ENCODE peak calls at places on chromosomes 6 and 20, in ten cellular contexts. One of them, this sample, is unnamed.

GRCh38 chr6:56091159-56091869 is 156.1 kb downstream of the COL21A1 start:
- DNase-seq in heart left ventricle: no peak
- DNase-seq in ovary: no peak
- DNase-seq in A549: no peak
- DNase-seq in H54: peak; percentile 3
- DNase-seq in gastrocnemius medialis: no peak
- DNase-seq in HCT116: peak; percentile 26
- DNase-seq in tibial nerve: no peak
- DNase-seq in Peyer's patch: no peak
- DNase-seq in uterus: no peak
- DNase-seq in this sample: no peak

GRCh38 chr6:129552413-129552812 is 157.6 kb downstream of the ARHGAP18 start:
- DNase-seq in A549: no peak
- DNase-seq in tibial nerve: no peak
- DNase-seq in gastrocnemius medialis: no peak
- DNase-seq in ovary: no peak
- DNase-seq in H54: no peak
- DNase-seq in Peyer's patch: no peak
- DNase-seq in uterus: no peak
- DNase-seq in heart left ventricle: no peak
- DNase-seq in HCT116: no peak
- DNase-seq in this sample: no peak

GRCh38 chr20:32828029-32828666 is 8.4 kb downstream of the MAPRE1 start:
- DNase-seq in uterus: no peak
- DNase-seq in heart left ventricle: no peak
- DNase-seq in A549: no peak
- DNase-seq in H54: no peak
- DNase-seq in tibial nerve: no peak
- DNase-seq in gastrocnemius medialis: no peak
- DNase-seq in ovary: no peak
- DNase-seq in HCT116: no peak
- DNase-seq in Peyer's patch: no peak
- DNase-seq in this sample: peak; percentile 15

GRCh38 chr6:114195736-114196403 is 147.0 kb downstream of the HS3ST5 start:
- DNase-seq in heart left ventricle: no peak
- DNase-seq in A549: no peak
- DNase-seq in uterus: no peak
- DNase-seq in ovary: no peak
- DNase-seq in HCT116: no peak
- DNase-seq in tibial nerve: no peak
- DNase-seq in gastrocnemius medialis: no peak
- DNase-seq in H54: no peak
- DNase-seq in Peyer's patch: no peak
- DNase-seq in this sample: peak; percentile 76

GRCh38 chr20:61328906-61329558 is 77.0 kb downstream of the CDH4 start:
- DNase-seq in HCT116: no peak
- DNase-seq in A549: no peak
- DNase-seq in uterus: no peak
- DNase-seq in tibial nerve: no peak
- DNase-seq in H54: no peak
- DNase-seq in Peyer's patch: no peak
- DNase-seq in ovary: peak; percentile 41
- DNase-seq in gastrocnemius medialis: no peak
- DNase-seq in heart left ventricle: peak; percentile 73
- DNase-seq in this sample: peak; percentile 23

GRCh38 chr6:41726876-41727275 is 8.5 kb downstream of the TFEB start:
- DNase-seq in gastrocnemius medialis: no peak
- DNase-seq in H54: no peak
- DNase-seq in A549: no peak
- DNase-seq in HCT116: no peak
- DNase-seq in ovary: no peak
- DNase-seq in uterus: no peak
- DNase-seq in Peyer's patch: no peak
- DNase-seq in heart left ventricle: peak; percentile 40
- DNase-seq in tibial nerve: no peak
- DNase-seq in this sample: no peak

GRCh38 chr6:3019749-3020320 is 20.1 kb downstream of the NQO2 start:
- DNase-seq in ovary: no peak
- DNase-seq in tibial nerve: no peak
- DNase-seq in A549: no peak
- DNase-seq in Peyer's patch: no peak
- DNase-seq in gastrocnemius medialis: no peak
- DNase-seq in uterus: no peak
- DNase-seq in HCT116: no peak
- DNase-seq in H54: no peak
- DNase-seq in heart left ventricle: no peak
- DNase-seq in this sample: no peak

GRCh38 chr6:159077123-159077522 is 32.3 kb upstream of the TAGAP start:
- DNase-seq in tibial nerve: no peak
- DNase-seq in uterus: peak; percentile 63
- DNase-seq in H54: no peak
- DNase-seq in ovary: peak; percentile 55
- DNase-seq in gastrocnemius medialis: no peak
- DNase-seq in heart left ventricle: no peak
- DNase-seq in A549: no peak
- DNase-seq in Peyer's patch: no peak
- DNase-seq in HCT116: no peak
- DNase-seq in this sample: no peak

GRCh38 chr6:93423542-93423941 is 4.2 kb upstream of the EPHA7 start:
- DNase-seq in A549: no peak
- DNase-seq in tibial nerve: no peak
- DNase-seq in HCT116: peak; percentile 8
- DNase-seq in Peyer's patch: no peak
- DNase-seq in H54: no peak
- DNase-seq in gastrocnemius medialis: no peak
- DNase-seq in uterus: no peak
- DNase-seq in heart left ventricle: no peak
- DNase-seq in ovary: no peak
- DNase-seq in this sample: peak; percentile 51

GRCh38 chr20:47293524-47294157 is 62.9 kb downstream of the ZMYND8 start:
- DNase-seq in ovary: no peak
- DNase-seq in Peyer's patch: no peak
- DNase-seq in gastrocnemius medialis: no peak
- DNase-seq in A549: no peak
- DNase-seq in H54: no peak
- DNase-seq in heart left ventricle: no peak
- DNase-seq in uterus: no peak
- DNase-seq in tibial nerve: no peak
- DNase-seq in HCT116: no peak
- DNase-seq in this sample: peak; percentile 52

GRCh38 chr20:48782901-48783308 is 44.9 kb downstream of the PREX1 start:
- DNase-seq in HCT116: no peak
- DNase-seq in A549: no peak
- DNase-seq in H54: no peak
- DNase-seq in uterus: no peak
- DNase-seq in Peyer's patch: no peak
- DNase-seq in tibial nerve: no peak
- DNase-seq in heart left ventricle: no peak
- DNase-seq in ovary: no peak
- DNase-seq in gastrocnemius medialis: no peak
- DNase-seq in this sample: no peak
- TF ChIP-seq POLR2A in HCT116: no peak
- TF ChIP-seq POLR2A in A549: no peak
- TF ChIP-seq POLR2A in H54: no peak
- TF ChIP-seq POLR2A in uterus: no peak
- TF ChIP-seq POLR2A in Peyer's patch: no peak
- TF ChIP-seq POLR2A in tibial nerve: no peak
- TF ChIP-seq POLR2A in heart left ventricle: no peak
- TF ChIP-seq POLR2A in ovary: no peak
- TF ChIP-seq POLR2A in gastrocnemius medialis: no peak
- TF ChIP-seq POLR2A in this sample: no peak

DNA sequence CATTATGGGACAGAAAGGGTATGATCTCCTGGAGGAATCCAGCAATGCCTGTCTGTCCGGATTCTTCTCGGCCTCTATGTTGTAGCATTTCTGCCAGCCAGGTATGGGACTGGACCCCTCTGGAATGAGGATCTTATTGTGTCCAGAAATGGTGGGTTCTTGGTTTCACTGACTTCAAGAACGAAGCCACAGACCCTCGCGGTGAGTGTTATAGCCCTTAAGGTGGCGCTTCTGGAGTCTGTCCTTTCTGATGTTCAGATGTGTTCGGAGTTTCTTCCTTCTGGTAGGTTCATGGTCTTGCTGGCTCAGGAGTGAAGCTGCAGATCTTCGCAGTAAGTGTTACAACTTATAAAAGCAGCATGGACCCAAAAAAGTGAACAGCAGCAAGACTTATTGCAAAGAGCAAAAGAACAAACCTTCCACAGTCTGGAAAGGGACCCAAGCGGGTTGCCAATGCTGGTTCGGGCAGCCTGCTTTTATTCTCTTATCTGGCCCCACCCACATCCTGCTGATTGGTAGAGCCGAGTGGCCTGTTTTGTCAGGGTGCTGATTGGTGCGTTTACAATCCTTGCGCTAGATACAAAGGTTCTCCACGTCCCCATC is 62.3 kb upstream of the IER3 start:
- DNase-seq in HCT116: peak; percentile 78
- DNase-seq in Peyer's patch: no peak
- DNase-seq in uterus: no peak
- DNase-seq in A549: no peak
- DNase-seq in tibial nerve: no peak
- DNase-seq in ovary: no peak
- DNase-seq in gastrocnemius medialis: no peak
- DNase-seq in H54: no peak
- DNase-seq in heart left ventricle: no peak
- DNase-seq in this sample: no peak
- TF ChIP-seq POLR2A in HCT116: peak; percentile 99
- TF ChIP-seq POLR2A in Peyer's patch: no peak
- TF ChIP-seq POLR2A in uterus: no peak
- TF ChIP-seq POLR2A in A549: no peak
- TF ChIP-seq POLR2A in tibial nerve: no peak
- TF ChIP-seq POLR2A in ovary: no peak
- TF ChIP-seq POLR2A in gastrocnemius medialis: no peak
- TF ChIP-seq POLR2A in H54: no peak
- TF ChIP-seq POLR2A in heart left ventricle: no peak
- TF ChIP-seq POLR2A in this sample: no peak

GRCh38 chr20:36234771-36235320 is 1.4 kb upstream of the AAR2 start:
- DNase-seq in heart left ventricle: no peak
- DNase-seq in ovary: no peak
- DNase-seq in Peyer's patch: no peak
- DNase-seq in gastrocnemius medialis: no peak
- DNase-seq in A549: no peak
- DNase-seq in HCT116: no peak
- DNase-seq in tibial nerve: no peak
- DNase-seq in uterus: no peak
- DNase-seq in H54: no peak
- DNase-seq in this sample: no peak

GRCh38 chr20:36238153-36238552 is 1.9 kb downstream of the AAR2 start:
- DNase-seq in H54: no peak
- DNase-seq in ovary: no peak
- DNase-seq in uterus: no peak
- DNase-seq in heart left ventricle: no peak
- DNase-seq in gastrocnemius medialis: no peak
- DNase-seq in A549: no peak
- DNase-seq in Peyer's patch: no peak
- DNase-seq in tibial nerve: no peak
- DNase-seq in HCT116: no peak
- DNase-seq in this sample: no peak

GRCh38 chr20:36236786-36237121 is 476 bp downstream of the AAR2 start:
- DNase-seq in H54: no peak
- DNase-seq in tibial nerve: no peak
- DNase-seq in uterus: no peak
- DNase-seq in HCT116: no peak
- DNase-seq in Peyer's patch: no peak
- DNase-seq in ovary: no peak
- DNase-seq in heart left ventricle: no peak
- DNase-seq in gastrocnemius medialis: no peak
- DNase-seq in A549: no peak
- DNase-seq in this sample: no peak

GRCh38 chr20:36237477-36237876 is 1.2 kb downstream of the AAR2 start:
- DNase-seq in A549: no peak
- DNase-seq in tibial nerve: no peak
- DNase-seq in H54: no peak
- DNase-seq in gastrocnemius medialis: no peak
- DNase-seq in ovary: no peak
- DNase-seq in uterus: no peak
- DNase-seq in heart left ventricle: no peak
- DNase-seq in HCT116: no peak
- DNase-seq in Peyer's patch: no peak
- DNase-seq in this sample: peak; percentile 32

GRCh38 chr20:36235892-36236785 is at the start of gene AAR2:
- DNase-seq in A549: peak; percentile 59
- DNase-seq in heart left ventricle: peak; percentile 90
- DNase-seq in uterus: peak; percentile 64
- DNase-seq in Peyer's patch: peak; percentile 88
- DNase-seq in tibial nerve: peak; percentile 28
- DNase-seq in ovary: peak; percentile 85
- DNase-seq in HCT116: peak; percentile 60
- DNase-seq in H54: peak; percentile 78
- DNase-seq in gastrocnemius medialis: peak; percentile 67
- DNase-seq in this sample: peak; percentile 89
- TF ChIP-seq POLR2A in A549: peak; percentile 80
- TF ChIP-seq POLR2A in heart left ventricle: peak; percentile 51
- TF ChIP-seq POLR2A in uterus: no peak
- TF ChIP-seq POLR2A in Peyer's patch: peak; percentile 58
- TF ChIP-seq POLR2A in tibial nerve: no peak
- TF ChIP-seq POLR2A in ovary: peak; percentile 30
- TF ChIP-seq POLR2A in HCT116: peak; percentile 59
- TF ChIP-seq POLR2A in H54: peak; percentile 84
- TF ChIP-seq POLR2A in gastrocnemius medialis: no peak
- TF ChIP-seq POLR2A in this sample: peak; percentile 70

GRCh38 chr6:7165736-7166296 is 58.1 kb downstream of the RREB1 start:
- DNase-seq in HCT116: no peak
- DNase-seq in uterus: no peak
- DNase-seq in ovary: no peak
- DNase-seq in Peyer's patch: no peak
- DNase-seq in gastrocnemius medialis: no peak
- DNase-seq in tibial nerve: no peak
- DNase-seq in A549: no peak
- DNase-seq in H54: no peak
- DNase-seq in heart left ventricle: no peak
- DNase-seq in this sample: peak; percentile 58

GRCh38 chr6:7166410-7167293 is 58.9 kb downstream of the RREB1 start:
- DNase-seq in tibial nerve: no peak
- DNase-seq in gastrocnemius medialis: no peak
- DNase-seq in HCT116: no peak
- DNase-seq in Peyer's patch: no peak
- DNase-seq in ovary: no peak
- DNase-seq in heart left ventricle: no peak
- DNase-seq in A549: no peak
- DNase-seq in H54: no peak
- DNase-seq in uterus: no peak
- DNase-seq in this sample: peak; percentile 75

GRCh38 chr6:7163661-7164071 is 55.9 kb downstream of the RREB1 start:
- DNase-seq in H54: no peak
- DNase-seq in tibial nerve: no peak
- DNase-seq in heart left ventricle: no peak
- DNase-seq in A549: no peak
- DNase-seq in gastrocnemius medialis: no peak
- DNase-seq in Peyer's patch: no peak
- DNase-seq in uterus: no peak
- DNase-seq in HCT116: no peak
- DNase-seq in ovary: no peak
- DNase-seq in this sample: no peak

GRCh38 chr6:7164536-7165001 is 56.8 kb downstream of the RREB1 start:
- DNase-seq in HCT116: no peak
- DNase-seq in H54: no peak
- DNase-seq in heart left ventricle: no peak
- DNase-seq in gastrocnemius medialis: no peak
- DNase-seq in tibial nerve: no peak
- DNase-seq in uterus: no peak
- DNase-seq in Peyer's patch: no peak
- DNase-seq in ovary: no peak
- DNase-seq in A549: no peak
- DNase-seq in this sample: no peak

GRCh38 chr6:7165002-7165735 is 57.4 kb downstream of the RREB1 start:
- DNase-seq in HCT116: no peak
- DNase-seq in tibial nerve: no peak
- DNase-seq in ovary: no peak
- DNase-seq in Peyer's patch: no peak
- DNase-seq in A549: no peak
- DNase-seq in gastrocnemius medialis: no peak
- DNase-seq in H54: no peak
- DNase-seq in heart left ventricle: no peak
- DNase-seq in uterus: no peak
- DNase-seq in this sample: peak; percentile 86
- TF ChIP-seq POLR2A in HCT116: no peak
- TF ChIP-seq POLR2A in tibial nerve: no peak
- TF ChIP-seq POLR2A in ovary: no peak
- TF ChIP-seq POLR2A in Peyer's patch: no peak
- TF ChIP-seq POLR2A in A549: no peak
- TF ChIP-seq POLR2A in gastrocnemius medialis: no peak
- TF ChIP-seq POLR2A in H54: no peak
- TF ChIP-seq POLR2A in heart left ventricle: no peak
- TF ChIP-seq POLR2A in uterus: no peak
- TF ChIP-seq POLR2A in this sample: peak; percentile 30